ENCODE peak calls at places on chromosomes 2 and 18, in seven cellular contexts. M, T, S, B, V, E and J are unnamed samples.

GRCh38 chr2:20526666-20527065 is 79.8 kb downstream of the RHOB start:
- DNase-seq in M (no peak), V (no peak), T (no peak), B (no peak), E (peak), S (no peak), J (no peak)

GRCh38 chr2:234451852-234452625 is 44.8 kb downstream of the ARL4C start:
- DNase-seq in T (no peak), B (no peak), V (peak), M (no peak), S (no peak), E (no peak), J (no peak)

GRCh38 chr2:146821836-146822316 is 1023.0 kb upstream of the ACVR2A start:
- DNase-seq in S (no peak), V (no peak), T (no peak), M (no peak), E (no peak), B (no peak), J (no peak)

GRCh38 chr2:146820672-146821071 is 1024.2 kb upstream of the ACVR2A start:
- DNase-seq in T (no peak), E (no peak), M (no peak), V (no peak), S (no peak), B (no peak), J (no peak)

GRCh38 chr2:169667583-169667982 is 26.6 kb downstream of the CFAP210 start:
- DNase-seq in T (no peak), E (no peak), S (no peak), B (no peak), V (no peak), M (no peak), J (no peak)

GRCh38 chr2:169653636-169654035 is 40.6 kb downstream of the CFAP210 start:
- DNase-seq in S (no peak), E (no peak), T (no peak), B (no peak), V (no peak), M (no peak), J (no peak)

GRCh38 chr2:233775414-233775813 is 2.7 kb upstream of the MROH2A start:
- DNase-seq in V (no peak), E (no peak), T (no peak), S (no peak), B (peak), M (no peak), J (no peak)

GRCh38 chr2:12931211-12931844 is 214.6 kb downstream of the TRIB2 start:
- DNase-seq in E (no peak), S (no peak), M (no peak), T (no peak), V (peak), B (no peak), J (no peak)

GRCh38 chr18:3857544-3857943 is 407.6 kb downstream of the TGIF1 start:
- DNase-seq in T (no peak), V (no peak), S (no peak), M (no peak), E (no peak), B (no peak), J (no peak)

GRCh38 chr2:232831496-232831895 is 38.6 kb upstream of the SNORC start:
- DNase-seq in E (no peak), T (no peak), S (no peak), M (no peak), B (no peak), V (no peak), J (no peak)

GRCh38 chr2:9844036-9844483 is 786 bp downstream of the TAF1B start:
- DNase-seq in E (no peak), S (no peak), B (no peak), V (no peak), M (no peak), T (no peak), J (no peak)

GRCh38 chr18:62037989-62038778 is 145.4 kb upstream of the RNF152 start:
- DNase-seq in V (no peak), E (no peak), B (no peak), M (no peak), S (no peak), T (no peak), J (no peak)

GRCh38 chr18:61149786-61150185 is 183.4 kb upstream of the CDH20 start:
- DNase-seq in T (no peak), S (no peak), M (no peak), V (no peak), E (no peak), B (no peak), J (no peak)

GRCh38 chr18:274313-274712 is 6.5 kb upstream of the THOC1 start:
- DNase-seq in E (no peak), T (no peak), M (no peak), S (no peak), B (no peak), V (no peak), J (no peak)

GRCh38 chr2:106858810-106859209 is 27.2 kb downstream of the ST6GAL2 start:
- DNase-seq in T (no peak), M (no peak), E (no peak), S (no peak), B (no peak), V (no peak), J (no peak)

DNA sequence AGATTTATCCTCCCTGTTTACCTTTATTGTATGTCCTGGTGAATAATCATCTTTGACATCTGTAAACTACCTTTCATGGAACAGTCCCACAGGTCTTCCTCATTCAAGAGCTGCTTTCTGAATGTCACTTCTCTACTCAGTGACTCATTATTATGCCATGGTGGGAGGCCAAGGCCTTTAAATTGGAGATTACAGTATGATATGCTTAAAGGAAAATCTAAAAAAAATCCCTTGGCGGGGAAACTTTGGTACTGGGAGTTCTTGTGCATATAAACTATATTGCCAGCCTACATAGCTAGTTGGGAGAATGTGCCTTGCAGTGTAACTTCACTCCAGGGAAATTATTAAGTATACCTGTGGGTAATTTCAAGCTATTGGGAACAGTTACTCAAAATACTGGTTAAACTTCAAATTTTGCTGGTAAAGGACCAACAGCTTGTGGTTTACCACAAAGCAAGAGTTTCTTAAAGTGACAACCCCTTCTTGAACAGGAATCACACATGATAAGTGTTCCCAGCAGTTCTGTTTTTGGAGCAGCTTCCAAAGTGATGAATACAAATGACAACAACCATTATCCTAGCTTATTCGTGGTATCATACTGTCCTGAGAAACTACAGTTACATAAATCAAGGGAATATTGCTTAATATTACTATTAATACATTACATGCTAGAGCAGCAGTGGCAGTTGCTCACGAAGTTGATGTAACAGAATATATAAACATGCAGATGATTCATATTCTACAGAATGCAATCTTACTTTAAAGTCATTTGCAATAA is 713.2 kb downstream of the TDRD15 start:
- DNase-seq in B (no peak), S (no peak), M (no peak), V (no peak), E (no peak), T (no peak), J (no peak)
- TF ChIP-seq EP300 in B (no peak), S (no peak), M (no peak), V (no peak), E (no peak), T (no peak), J (no peak)

DNA sequence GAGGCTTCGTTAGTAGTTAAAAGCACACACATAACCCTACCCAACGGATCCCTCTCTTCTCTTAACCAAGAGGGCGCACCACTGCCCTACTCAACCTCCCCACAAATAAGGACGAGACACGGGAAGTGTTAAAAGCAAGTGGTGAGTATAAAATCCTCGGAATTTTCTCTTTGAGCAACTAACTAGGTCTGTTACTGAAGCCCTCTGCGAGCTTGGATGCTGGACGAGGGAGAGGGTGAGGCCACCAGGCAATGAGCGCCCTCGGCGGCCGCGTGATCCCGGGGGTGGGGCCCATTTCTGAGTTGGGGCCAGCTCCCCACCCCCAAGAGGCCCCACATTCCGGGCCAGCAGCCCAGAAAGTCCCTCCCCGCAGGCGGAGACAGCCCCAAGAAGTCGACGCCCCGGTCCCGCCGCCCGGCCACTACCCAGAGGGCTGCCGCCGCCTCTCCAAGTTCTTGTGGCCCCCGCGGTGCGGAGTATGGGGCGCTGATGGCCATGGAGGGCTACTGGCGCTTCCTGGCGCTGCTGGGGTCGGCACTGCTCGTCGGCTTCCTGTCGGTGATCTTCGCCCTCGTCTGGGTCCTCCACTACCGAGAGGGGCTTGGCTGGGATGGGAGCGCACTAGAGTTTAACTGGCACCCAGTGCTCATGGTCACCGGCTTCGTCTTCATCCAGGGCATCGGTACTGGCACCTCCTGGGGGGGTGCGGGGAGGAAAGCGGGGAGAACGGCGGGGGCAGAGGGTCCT is at the start of gene CYBRD1:
- DNase-seq in T (peak), B (peak), M (peak), E (peak), S (peak), V (peak), J (peak)
- TF ChIP-seq EP300 in T (peak), B (no peak), M (no peak), E (no peak), S (no peak), V (no peak), J (no peak)

DNA sequence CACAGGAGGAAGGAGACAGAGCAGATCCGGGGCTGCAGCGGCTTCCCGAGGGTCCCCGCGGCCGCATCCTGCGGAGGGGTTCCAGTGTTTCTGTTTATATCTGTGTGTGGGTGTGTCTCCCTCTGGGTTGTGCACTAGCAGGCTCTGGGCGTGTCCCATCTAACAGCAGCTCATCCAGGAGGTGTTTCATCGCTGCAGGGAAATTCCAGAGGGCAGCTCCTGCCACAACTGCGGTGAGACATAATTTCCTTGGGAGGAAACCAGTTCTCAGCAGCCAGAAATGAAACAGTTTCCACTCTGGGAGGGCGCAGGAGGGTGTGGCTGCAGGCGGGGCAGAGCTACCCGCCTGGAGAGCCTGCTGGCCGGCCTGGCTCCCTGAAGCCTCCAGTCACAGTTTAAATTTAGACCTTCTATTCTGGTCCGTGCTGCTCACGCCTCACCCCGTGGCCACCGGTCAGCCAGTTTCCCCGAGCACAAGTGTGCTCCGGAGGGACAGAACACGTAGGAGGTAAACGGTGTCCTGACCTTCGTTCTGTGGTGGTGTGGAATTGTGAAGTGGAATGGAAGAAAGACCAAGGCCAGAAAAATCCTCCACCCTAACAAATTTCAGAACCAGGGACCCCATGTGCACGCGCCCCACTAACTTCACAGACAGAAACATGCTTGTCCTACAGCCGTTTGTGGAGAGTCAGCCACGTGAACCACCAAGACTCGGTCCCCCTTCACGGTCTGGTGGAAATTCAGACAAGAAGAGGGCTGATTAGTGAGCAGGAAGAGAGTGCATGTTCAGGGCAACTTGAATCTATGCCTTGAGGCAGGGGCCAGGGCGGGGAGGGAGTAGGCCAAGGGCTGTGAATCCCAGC is 50.2 kb downstream of the TEX44 start:
- DNase-seq in S (peak), E (peak), T (peak), B (peak), M (peak), V (peak), J (peak)
- TF ChIP-seq EP300 in S (peak), E (peak), T (peak), B (no peak), M (peak), V (no peak), J (peak)

GRCh38 chr18:10131036-10131774 is 217.4 kb downstream of the VAPA start:
- DNase-seq in E (no peak), M (no peak), V (no peak), B (no peak), S (no peak), T (no peak), J (no peak)
- TF ChIP-seq EP300 in E (no peak), M (no peak), V (no peak), B (no peak), S (no peak), T (no peak), J (no peak)

GRCh38 chr18:42459873-42460272 is 504.8 kb downstream of the PIK3C3 start:
- DNase-seq in M (no peak), E (no peak), T (no peak), B (no peak), S (no peak), V (no peak), J (no peak)
- TF ChIP-seq EP300 in M (no peak), E (no peak), T (no peak), B (no peak), S (no peak), V (no peak), J (no peak)

DNA sequence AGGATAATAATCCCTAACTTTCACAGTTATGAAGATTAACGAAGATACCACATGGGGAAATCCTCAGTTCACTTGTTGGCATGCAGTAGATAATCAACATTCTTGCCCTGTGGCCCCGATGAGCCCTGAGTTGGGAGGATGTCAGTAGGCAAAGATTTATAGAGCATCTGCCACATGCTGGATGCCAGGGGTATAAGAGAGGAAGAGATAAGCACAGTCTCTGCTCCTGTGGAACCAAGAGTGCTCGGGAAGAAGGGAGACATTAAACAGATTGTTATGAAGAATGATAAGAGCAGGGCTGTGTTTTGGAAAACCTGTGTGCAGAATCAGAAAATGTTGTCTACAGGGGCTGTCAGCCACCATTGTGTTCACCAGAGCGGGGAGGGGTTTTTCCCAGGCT is 43.7 kb upstream of the KCNF1 start:
- DNase-seq in V (no peak), T (no peak), M (no peak), E (no peak), B (no peak), S (no peak), J (no peak)
- TF ChIP-seq EP300 in V (no peak), T (no peak), M (no peak), E (no peak), B (no peak), S (no peak), J (no peak)